ENCODE peak calls at places on chromosome 21, in seven cellular contexts. M is amniotic stem cell; J is IMR-90; E is naive thymus-derived CD8-positive, alpha-beta T cell; O is anterior cingulate cortex; H is epithelial cell of esophagus; X is ELR. B is an unnamed sample.
A peak's percentile ranks its signal among the peaks of the same experiment; 100 is the strongest.

GRCh38 chr21:45153358-45154318 is 79.3 kb downstream of the ADARB1 start:
- DNase-seq in M (no peak), J (peak; percentile 70), E (no peak), O (no peak), H (no peak), X (peak; percentile 39), B (peak; percentile 65)

GRCh38 chr21:44800971-44801467 is 601 bp downstream of the UBE2G2 start:
- DNase-seq in M (no peak), J (peak; percentile 26), E (no peak), O (no peak), H (peak; percentile 60), X (peak; percentile 51), B (peak; percentile 31)

GRCh38 chr21:31530918-31531705 is 128.4 kb upstream of the SOD1 start:
- DNase-seq in M (no peak), J (no peak), E (no peak), O (no peak), H (peak; percentile 27), X (no peak), B (no peak)

GRCh38 chr21:45300786-45301520 is 13.3 kb upstream of the POFUT2 start:
- DNase-seq in M (no peak), J (no peak), E (peak; percentile 59), O (no peak), H (no peak), X (no peak), B (no peak)

GRCh38 chr21:45505416-45506021 is 36.7 kb downstream of the SLC19A1 start:
- DNase-seq in M (no peak), J (no peak), E (peak; percentile 57), O (no peak), H (no peak), X (no peak), B (no peak)

GRCh38 chr21:42609806-42610205 is 43.6 kb upstream of the PDE9A start:
- DNase-seq in M (no peak), J (no peak), E (no peak), O (no peak), H (no peak), X (no peak), B (no peak)

GRCh38 chr21:32096411-32096810 is 182.4 kb downstream of the MIS18A start:
- DNase-seq in M (no peak), J (no peak), E (no peak), O (no peak), H (no peak), X (peak; percentile 4), B (peak; percentile 7)

GRCh38 chr21:38134084-38134873 is 122.5 kb upstream of the KCNJ15 start:
- DNase-seq in M (no peak), J (no peak), E (no peak), O (no peak), H (peak; percentile 45), X (no peak), B (no peak)

GRCh38 chr21:43188181-43188580 is 19.4 kb downstream of the CRYAA start:
- DNase-seq in M (no peak), J (no peak), E (no peak), O (no peak), H (no peak), X (no peak), B (no peak)

GRCh38 chr21:8990326-8991087 is 1530.9 kb upstream of the TPTE start:
- DNase-seq in M (no peak), J (no peak), E (no peak), O (no peak), H (no peak), X (no peak), B (no peak)

GRCh38 chr21:46214478-46215340 is 13.9 kb downstream of the LSS start:
- DNase-seq in M (no peak), J (no peak), E (peak; percentile 52), O (no peak), H (no peak), X (no peak), B (no peak)

GRCh38 chr21:29168874-29169273 is 38.4 kb downstream of the MAP3K7CL start:
- DNase-seq in M (no peak), J (no peak), E (no peak), O (no peak), H (peak; percentile 92), X (peak; percentile 47), B (no peak)